ENCODE peak calls at places on chromosomes 4 and X, in four cellular contexts. Y, A, Z and C are unnamed samples.

GRCh38 chr4:78904143-78904542 is 35.1 kb downstream of the PAQR3 start:
- DNase-seq in Y (no peak), A (no peak), Z (no peak), C (no peak)

GRCh38 chrX:140507223-140507981 is 2.5 kb upstream of the SOX3 start:
- DNase-seq in Y (peak; percentile 44), A (no peak), Z (peak; percentile 28), C (peak; percentile 63)

GRCh38 chr4:122305853-122306252 is 73.0 kb upstream of the ADAD1 start:
- DNase-seq in Y (no peak), A (no peak), Z (no peak), C (peak; percentile 77)

GRCh38 chr4:1583051-1583785 is 100.9 kb downstream of the FAM53A start:
- DNase-seq in Y (peak; percentile 39), A (no peak), Z (no peak), C (no peak)

GRCh38 chrX:37926700-37927099 is 79.3 kb upstream of the DYNLT3 start:
- DNase-seq in Y (no peak), A (peak; percentile 41), Z (no peak), C (peak; percentile 32)

GRCh38 chr4:88533937-88534750 is 10.6 kb upstream of the PYURF start:
- DNase-seq in Y (no peak), A (peak; percentile 94), Z (no peak), C (peak; percentile 63)

GRCh38 chr4:84855774-84856173 is 110.7 kb downstream of the WDFY3 start:
- DNase-seq in Y (no peak), A (no peak), Z (no peak), C (no peak)

GRCh38 chr4:183746305-183747229 is 87.5 kb downstream of the TRAPPC11 start:
- DNase-seq in Y (no peak), A (peak; percentile 6), Z (no peak), C (no peak)

GRCh38 chrX:123267220-123267619 is 83.1 kb downstream of the GRIA3 start:
- DNase-seq in Y (no peak), A (no peak), Z (no peak), C (no peak)

GRCh38 chr4:47122592-47123291 is 91.4 kb downstream of the GABRB1 start:
- DNase-seq in Y (peak; percentile 75), A (peak; percentile 81), Z (peak; percentile 77), C (peak; percentile 88)

GRCh38 chr4:27894951-27895350 is 1034.3 kb downstream of the STIM2 start:
- DNase-seq in Y (no peak), A (peak; percentile 4), Z (no peak), C (no peak)

GRCh38 chrX:143781103-143781502 is 60.6 kb upstream of the SPANXN2 start:
- DNase-seq in Y (no peak), A (no peak), Z (peak; percentile 54), C (peak; percentile 76)

GRCh38 chr4:137909910-137910309 is 332.2 kb downstream of the SLC7A11 start:
- DNase-seq in Y (peak; percentile 49), A (no peak), Z (peak; percentile 29), C (no peak)

GRCh38 chr4:70705146-70705855 is 16.5 kb upstream of the RUFY3 start:
- DNase-seq in Y (peak; percentile 80), A (peak; percentile 46), Z (peak; percentile 73), C (peak; percentile 84)

GRCh38 chr4:153116101-153116680 is 88.1 kb upstream of the TRIM2 start:
- DNase-seq in Y (no peak), A (no peak), Z (no peak), C (no peak)

GRCh38 chr4:153113061-153113837 is 91.0 kb upstream of the TRIM2 start:
- DNase-seq in Y (no peak), A (peak; percentile 29), Z (no peak), C (no peak)

GRCh38 chr4:153115322-153116100 is 88.7 kb upstream of the TRIM2 start:
- DNase-seq in Y (no peak), A (peak; percentile 77), Z (no peak), C (no peak)

GRCh38 chr4:153113838-153114105 is 90.5 kb upstream of the TRIM2 start:
- DNase-seq in Y (no peak), A (no peak), Z (no peak), C (no peak)

DNA sequence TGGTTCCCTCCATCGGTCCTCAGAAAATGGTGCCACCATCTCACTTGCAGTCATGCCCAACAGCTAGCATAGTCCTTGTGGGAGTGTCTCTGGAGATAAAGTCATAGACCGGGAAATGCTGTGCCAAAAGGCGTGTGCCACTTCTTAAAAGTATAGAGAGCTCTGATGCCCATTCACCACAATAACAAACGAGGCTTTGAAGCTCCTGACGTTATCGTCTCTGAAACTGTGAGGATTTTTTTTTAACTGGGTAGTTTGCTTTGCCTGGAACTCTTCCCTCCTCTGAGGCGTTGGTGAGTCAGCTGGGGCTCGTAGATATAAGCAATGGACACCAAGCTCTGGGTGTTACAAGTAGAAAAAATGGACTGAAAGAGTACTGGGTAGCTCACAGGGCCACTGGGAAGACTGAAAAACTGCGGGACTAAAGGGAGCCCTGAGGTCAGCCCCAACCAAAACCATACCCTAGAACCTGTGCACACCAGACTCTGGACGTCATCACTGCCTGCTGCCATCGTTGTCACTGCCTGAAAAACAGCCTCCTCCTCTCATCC is 89.4 kb upstream of the TRIM2 start:
- DNase-seq in Y (no peak), A (peak; percentile 84), Z (no peak), C (no peak)
- H3K56ac ChIP-seq in Y (no peak overlapping the region), A (no peak overlapping the region), Z (no peak overlapping the region), C (no peak overlapping the region)

GRCh38 chrX:116114999-116115398 is 55.5 kb upstream of the AGTR2 start:
- DNase-seq in Y (no peak), A (no peak), Z (no peak), C (no peak)

GRCh38 chrX:116111934-116112595 is 58.5 kb upstream of the AGTR2 start:
- DNase-seq in Y (no peak), A (no peak), Z (no peak), C (no peak)

DNA sequence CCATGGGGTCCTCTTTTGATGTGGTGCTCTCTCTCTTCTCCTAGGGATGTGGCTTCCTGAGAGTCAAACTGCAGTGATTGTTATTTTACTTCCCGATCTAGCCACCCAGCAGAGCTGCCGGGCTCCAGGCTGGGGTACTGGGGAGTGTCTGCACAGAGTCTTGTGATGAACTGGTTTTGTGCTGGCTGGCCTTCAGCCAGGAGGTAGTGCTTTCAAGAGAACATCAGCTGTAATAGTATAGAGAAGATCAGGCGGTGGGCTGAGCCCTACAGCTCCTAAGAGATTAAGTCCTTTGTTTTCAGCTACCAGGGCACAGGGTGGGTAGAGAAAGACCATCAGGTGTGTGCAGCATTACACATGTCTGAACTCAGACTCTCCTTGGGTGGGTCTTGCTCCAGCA is 59.0 kb upstream of the AGTR2 start:
- DNase-seq in Y (no peak), A (no peak), Z (no peak), C (no peak)
- H3K56ac ChIP-seq in Y (no peak overlapping the region), A (no peak overlapping the region), Z (no peak overlapping the region), C (no peak overlapping the region)

GRCh38 chrX:91066104-91066503 is 368.5 kb upstream of the PABPC5 start:
- DNase-seq in Y (no peak), A (no peak), Z (peak; percentile 35), C (peak; percentile 1)
- H3K56ac ChIP-seq in Y (no peak overlapping the region), A (no peak overlapping the region), Z (no peak overlapping the region), C (no peak overlapping the region)

GRCh38 chr4:141430686-141431085 is 205.7 kb upstream of the IL15 start:
- DNase-seq in Y (no peak), A (no peak), Z (no peak), C (no peak)
- H3K56ac ChIP-seq in Y (no peak overlapping the region), A (no peak overlapping the region), Z (no peak overlapping the region), C (no peak overlapping the region)

DNA sequence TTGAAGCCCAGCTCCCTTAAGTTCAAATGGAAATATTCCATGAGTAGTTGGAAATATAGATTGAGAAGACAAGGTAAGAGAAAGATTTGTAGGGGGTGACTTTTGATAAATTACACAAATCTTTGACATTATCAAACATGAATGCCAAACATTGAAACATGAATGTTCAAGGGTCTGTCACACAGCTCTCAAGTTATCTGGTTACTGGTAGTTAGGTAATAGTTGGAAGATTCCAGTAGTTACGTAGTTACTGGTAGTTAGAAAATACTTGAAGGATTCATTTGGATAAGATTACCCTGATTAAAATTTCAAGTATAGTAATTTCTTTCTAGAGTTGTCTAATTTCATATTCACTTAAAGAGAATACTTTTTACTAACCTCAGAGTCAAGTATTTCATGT is 20.7 kb downstream of the KIAA0232 start:
- DNase-seq in Y (no peak), A (no peak), Z (no peak), C (no peak)
- H3K56ac ChIP-seq in Y (no peak overlapping the region), A (no peak overlapping the region), Z (no peak overlapping the region), C (no peak overlapping the region)

DNA sequence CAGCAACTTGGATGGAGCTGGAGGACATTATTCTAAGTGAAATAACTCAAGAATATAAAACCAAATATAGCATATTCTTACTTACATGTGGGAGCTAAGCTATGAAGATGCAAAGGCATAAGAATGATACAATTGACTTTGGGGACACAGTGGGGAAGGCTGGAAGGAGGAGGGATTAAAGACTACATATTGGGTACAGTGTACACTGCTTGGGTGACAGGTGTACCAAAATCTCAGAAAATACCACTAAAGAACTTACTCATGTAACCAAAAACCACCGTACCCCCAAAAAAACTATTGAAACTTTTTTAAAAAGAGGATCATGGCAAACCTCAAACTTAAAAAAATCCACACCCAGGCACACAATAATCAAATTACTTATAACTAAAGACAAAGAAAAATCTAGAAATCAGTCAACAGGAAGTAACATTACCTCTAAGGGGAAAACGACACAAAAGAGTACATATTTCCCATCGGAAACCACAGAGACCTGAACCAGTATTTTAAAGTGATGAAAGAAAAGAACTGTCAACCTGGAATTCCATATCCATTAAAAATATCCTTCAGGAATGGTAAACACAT is 241.8 kb downstream of the PRDM5 start:
- DNase-seq in Y (no peak), A (no peak), Z (no peak), C (no peak)
- H3K56ac ChIP-seq in Y (no peak overlapping the region), A (no peak overlapping the region), Z (no peak overlapping the region), C (no peak overlapping the region)

GRCh38 chrX:45900751-45901150 is 644.5 kb downstream of the ZNF674 start:
- DNase-seq in Y (no peak), A (no peak), Z (no peak), C (no peak)
- H3K56ac ChIP-seq in Y (no peak overlapping the region), A (no peak overlapping the region), Z (no peak overlapping the region), C (no peak overlapping the region)

GRCh38 chrX:70038515-70038914 is 11.2 kb downstream of the AWAT2 start:
- DNase-seq in Y (no peak), A (no peak), Z (no peak), C (no peak)
- H3K56ac ChIP-seq in Y (no peak overlapping the region), A (no peak overlapping the region), Z (no peak overlapping the region), C (no peak overlapping the region)